ENCODE peak calls at places on chromosomes 12 and 14, in four cellular contexts. J, Y, G and U are unnamed samples.

GRCh38 chr12:55933158-55933798 is 2.3 kb downstream of the DGKA start:
- DNase-seq in G (no peak), Y (no peak), J (no peak), U (no peak)

GRCh38 chr14:31937730-31938346 is 139.3 kb upstream of the ARHGAP5 start:
- DNase-seq in J (no peak), Y (peak; percentile 98), G (no peak), U (peak; percentile 55)

GRCh38 chr14:62692490-62693106 is 352.7 kb downstream of the KCNH5 start:
- DNase-seq in G (no peak), J (no peak), Y (peak; percentile 5), U (no peak)

GRCh38 chr12:4809013-4809448 is 88.8 kb downstream of the GALNT8 start:
- DNase-seq in Y (no peak), J (peak; percentile 36), G (peak; percentile 23), U (no peak)

GRCh38 chr14:92603309-92604257 is 90.0 kb downstream of the RIN3 start:
- DNase-seq in G (no peak), J (no peak), Y (no peak), U (no peak)

GRCh38 chr14:29274890-29275651 is 508.5 kb downstream of the FOXG1 start:
- DNase-seq in G (no peak), Y (no peak), J (no peak), U (no peak)

GRCh38 chr12:49827351-49828099 is 688 bp downstream of the NCKAP5L start:
- DNase-seq in Y (peak; percentile 71), G (peak; percentile 85), J (no peak), U (no peak)

GRCh38 chr12:121784460-121784859 is 9.0 kb downstream of the RHOF start:
- DNase-seq in G (no peak), Y (no peak), J (no peak), U (no peak)

GRCh38 chr14:75539562-75540478 is 17.6 kb downstream of the BATF start:
- DNase-seq in Y (no peak), J (no peak), G (no peak), U (no peak)

GRCh38 chr14:65432361-65432948 is 19.9 kb downstream of the FUT8 start:
- DNase-seq in J (no peak), G (no peak), Y (no peak), U (no peak)

GRCh38 chr12:79155703-79156102 is 291.1 kb downstream of the SYT1 start:
- DNase-seq in G (no peak), Y (no peak), J (no peak), U (no peak)

GRCh38 chr14:56759633-56760032 is 50.6 kb downstream of the OTX2 start:
- DNase-seq in G (no peak), Y (no peak), J (no peak), U (no peak)

GRCh38 chr12:49487605-49488004 is 51.2 kb upstream of the KCNH3 start:
- DNase-seq in G (no peak), Y (no peak), J (no peak), U (peak; percentile 13)

GRCh38 chr12:103882861-103883596 is 42.0 kb upstream of the NT5DC3 start:
- DNase-seq in G (no peak), J (no peak), Y (no peak), U (no peak)

GRCh38 chr12:103886398-103886797 is 43.8 kb upstream of the HSP90B1 start:
- DNase-seq in G (no peak), Y (no peak), J (no peak), U (no peak)

GRCh38 chr12:103884316-103884715 is 43.3 kb upstream of the NT5DC3 start:
- DNase-seq in G (peak; percentile 51), Y (no peak), J (no peak), U (no peak)

GRCh38 chr12:103887738-103888137 is 42.5 kb upstream of the HSP90B1 start:
- DNase-seq in J (no peak), G (no peak), Y (no peak), U (no peak)
- TF ChIP-seq TCF12 in J (no peak), G (no peak), Y (no peak), U (no peak)

DNA sequence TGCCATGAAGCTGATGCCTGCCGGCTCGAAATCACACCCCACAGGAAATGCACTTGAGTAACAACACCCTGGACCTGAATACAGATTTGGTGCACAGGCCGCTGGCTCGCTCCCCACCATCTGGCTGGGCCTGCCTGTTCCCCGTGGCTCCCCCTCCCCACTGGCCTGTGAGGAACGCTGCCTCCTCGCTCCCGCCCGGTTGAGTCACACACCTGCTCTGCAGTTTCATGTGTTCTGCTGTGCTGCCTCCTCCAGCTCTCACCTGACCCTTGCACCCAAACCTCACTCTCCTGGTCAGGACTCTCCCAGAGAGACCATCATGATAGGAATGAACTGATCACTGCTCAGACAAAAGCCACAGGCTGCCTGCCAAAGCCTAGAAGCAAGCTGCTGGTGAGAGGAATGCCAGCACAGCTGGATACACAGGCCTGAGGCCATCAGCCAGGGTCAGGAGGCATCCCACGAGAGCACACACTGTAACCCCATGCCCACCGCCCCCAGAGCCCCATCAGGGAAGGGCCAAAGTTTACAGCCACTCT is 3.8 kb upstream of the SIVA1 start:
- DNase-seq in Y (peak; percentile 88), J (no peak), G (no peak), U (no peak)
- TF ChIP-seq TCF12 in Y (no peak), J (no peak), G (no peak), U (no peak)

GRCh38 chr12:88639361-88639760 is 59.1 kb upstream of the KITLG start:
- DNase-seq in Y (no peak), J (no peak), G (no peak), U (no peak)
- TF ChIP-seq TCF12 in Y (no peak), J (no peak), G (peak; percentile 34), U (no peak)

GRCh38 chr14:34201909-34202622 is 251.2 kb upstream of the EGLN3 start:
- DNase-seq in J (no peak), G (no peak), Y (no peak), U (no peak)

GRCh38 chr14:34204774-34205173 is 253.9 kb upstream of the EGLN3 start:
- DNase-seq in G (no peak), Y (no peak), J (no peak), U (no peak)

GRCh38 chr14:34198096-34198495 is 247.2 kb upstream of the EGLN3 start:
- DNase-seq in J (no peak), G (no peak), Y (no peak), U (no peak)

GRCh38 chr14:34203271-34203722 is 252.4 kb upstream of the EGLN3 start:
- DNase-seq in J (no peak), G (no peak), Y (no peak), U (no peak)

DNA sequence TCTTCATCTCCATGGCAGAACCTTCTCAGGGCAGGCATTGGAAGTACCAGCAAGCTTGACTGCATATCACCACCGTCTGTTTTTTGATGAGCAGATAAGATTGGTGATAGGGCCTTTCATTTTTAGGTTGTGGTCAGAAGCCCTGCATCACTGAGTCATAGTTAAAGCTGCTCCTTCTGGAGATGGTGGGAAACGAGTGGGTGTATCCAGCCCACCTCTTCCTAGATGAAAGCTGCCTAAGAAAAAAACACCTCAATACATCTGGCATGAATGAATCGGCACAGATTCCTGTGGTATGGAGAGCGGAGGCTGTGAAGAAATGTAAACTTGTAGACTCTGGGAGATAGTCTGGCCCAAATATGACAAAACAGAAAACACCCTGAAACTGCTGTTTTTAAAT is 248.7 kb upstream of the EGLN3 start:
- DNase-seq in J (no peak), G (no peak), Y (no peak), U (no peak)
- TF ChIP-seq TCF12 in J (no peak), G (no peak), Y (no peak), U (no peak)